ENCODE peak calls at places on chromosomes 11 and 22, in eight cellular contexts. One of them, this sample, is unnamed.

GRCh38 chr11:70433966-70434812 is 35.9 kb downstream of the CTTN start:
- DNase-seq in spleen: no peak
- DNase-seq in NCI-H187: no peak
- DNase-seq in SK-N-DZ: no peak
- DNase-seq in left colon: no peak
- DNase-seq in psoas muscle: peak
- DNase-seq in COR-L47: no peak
- DNase-seq in left cardiac atrium: no peak
- DNase-seq in this sample: no peak

GRCh38 chr11:26896716-26897115 is 97.2 kb upstream of the FIBIN start:
- DNase-seq in spleen: no peak
- DNase-seq in NCI-H187: no peak
- DNase-seq in SK-N-DZ: no peak
- DNase-seq in left colon: no peak
- DNase-seq in psoas muscle: no peak
- DNase-seq in COR-L47: no peak
- DNase-seq in left cardiac atrium: no peak
- DNase-seq in this sample: no peak

GRCh38 chr11:80592546-80592945 is 1151.7 kb upstream of the TENM4 start:
- DNase-seq in spleen: no peak
- DNase-seq in NCI-H187: no peak
- DNase-seq in SK-N-DZ: no peak
- DNase-seq in left colon: no peak
- DNase-seq in psoas muscle: no peak
- DNase-seq in COR-L47: no peak
- DNase-seq in left cardiac atrium: no peak
- DNase-seq in this sample: no peak

GRCh38 chr22:37187891-37188761 is at the start of gene C1QTNF6:
- DNase-seq in spleen: peak
- DNase-seq in NCI-H187: no peak
- DNase-seq in SK-N-DZ: no peak
- DNase-seq in left colon: no peak
- DNase-seq in psoas muscle: peak
- DNase-seq in COR-L47: no peak
- DNase-seq in left cardiac atrium: peak
- DNase-seq in this sample: peak

GRCh38 chr11:131038597-131038996 is 122.3 kb upstream of the SNX19 start:
- DNase-seq in spleen: no peak
- DNase-seq in NCI-H187: no peak
- DNase-seq in SK-N-DZ: no peak
- DNase-seq in left colon: no peak
- DNase-seq in psoas muscle: no peak
- DNase-seq in COR-L47: peak
- DNase-seq in left cardiac atrium: no peak
- DNase-seq in this sample: peak

GRCh38 chr11:8196749-8197148 is 27.9 kb upstream of the RIC3 start:
- DNase-seq in spleen: no peak
- DNase-seq in NCI-H187: no peak
- DNase-seq in SK-N-DZ: no peak
- DNase-seq in left colon: no peak
- DNase-seq in psoas muscle: no peak
- DNase-seq in COR-L47: peak
- DNase-seq in left cardiac atrium: no peak
- DNase-seq in this sample: no peak

GRCh38 chr22:27480487-27480886 is 321.1 kb downstream of the MN1 start:
- DNase-seq in spleen: no peak
- DNase-seq in NCI-H187: no peak
- DNase-seq in SK-N-DZ: no peak
- DNase-seq in left colon: no peak
- DNase-seq in psoas muscle: no peak
- DNase-seq in COR-L47: peak
- DNase-seq in left cardiac atrium: no peak
- DNase-seq in this sample: no peak

GRCh38 chr11:11857769-11858168 is 16.0 kb downstream of the USP47 start:
- DNase-seq in spleen: no peak
- DNase-seq in NCI-H187: no peak
- DNase-seq in SK-N-DZ: no peak
- DNase-seq in left colon: no peak
- DNase-seq in psoas muscle: no peak
- DNase-seq in COR-L47: no peak
- DNase-seq in left cardiac atrium: no peak
- DNase-seq in this sample: no peak

GRCh38 chr11:19498986-19499669 is 213.5 kb upstream of the NAV2 start:
- DNase-seq in spleen: no peak
- DNase-seq in NCI-H187: no peak
- DNase-seq in SK-N-DZ: no peak
- DNase-seq in left colon: no peak
- DNase-seq in psoas muscle: no peak
- DNase-seq in COR-L47: no peak
- DNase-seq in left cardiac atrium: no peak
- DNase-seq in this sample: peak

GRCh38 chr11:120718171-120718570 is 206.6 kb downstream of the GRIK4 start:
- DNase-seq in spleen: peak
- DNase-seq in NCI-H187: no peak
- DNase-seq in SK-N-DZ: no peak
- DNase-seq in left colon: no peak
- DNase-seq in psoas muscle: no peak
- DNase-seq in COR-L47: no peak
- DNase-seq in left cardiac atrium: no peak
- DNase-seq in this sample: no peak

GRCh38 chr11:76185511-76185910 is 20.8 kb downstream of the WNT11 start:
- DNase-seq in spleen: no peak
- DNase-seq in NCI-H187: no peak
- DNase-seq in SK-N-DZ: no peak
- DNase-seq in left colon: no peak
- DNase-seq in psoas muscle: no peak
- DNase-seq in COR-L47: no peak
- DNase-seq in left cardiac atrium: peak
- DNase-seq in this sample: no peak

GRCh38 chr22:17824452-17824851 is 50.2 kb upstream of the BID start:
- DNase-seq in spleen: no peak
- DNase-seq in NCI-H187: no peak
- DNase-seq in SK-N-DZ: no peak
- DNase-seq in left colon: no peak
- DNase-seq in psoas muscle: no peak
- DNase-seq in COR-L47: no peak
- DNase-seq in left cardiac atrium: no peak
- DNase-seq in this sample: no peak

GRCh38 chr11:43579171-43579918 is 101.2 kb upstream of the HSD17B12 start:
- DNase-seq in spleen: no peak
- DNase-seq in NCI-H187: no peak
- DNase-seq in SK-N-DZ: no peak
- DNase-seq in left colon: peak
- DNase-seq in psoas muscle: no peak
- DNase-seq in COR-L47: no peak
- DNase-seq in left cardiac atrium: no peak
- DNase-seq in this sample: peak

GRCh38 chr11:774873-775592 is 2.3 kb downstream of the GATD1 start:
- DNase-seq in spleen: peak
- DNase-seq in NCI-H187: no peak
- DNase-seq in SK-N-DZ: no peak
- DNase-seq in left colon: no peak
- DNase-seq in psoas muscle: no peak
- DNase-seq in COR-L47: no peak
- DNase-seq in left cardiac atrium: no peak
- DNase-seq in this sample: peak

GRCh38 chr22:25167082-25167481 is 32.6 kb upstream of the CRYBB3 start:
- DNase-seq in spleen: no peak
- DNase-seq in NCI-H187: no peak
- DNase-seq in SK-N-DZ: no peak
- DNase-seq in left colon: no peak
- DNase-seq in psoas muscle: no peak
- DNase-seq in COR-L47: no peak
- DNase-seq in left cardiac atrium: no peak
- DNase-seq in this sample: no peak

GRCh38 chr11:102831709-102832492 is 11.5 kb downstream of the MMP3 start:
- DNase-seq in spleen: no peak
- DNase-seq in NCI-H187: no peak
- DNase-seq in SK-N-DZ: no peak
- DNase-seq in left colon: no peak
- DNase-seq in psoas muscle: no peak
- DNase-seq in COR-L47: no peak
- DNase-seq in left cardiac atrium: no peak
- DNase-seq in this sample: peak

GRCh38 chr22:37050913-37051628 is 471 bp upstream of the KCTD17 start:
- DNase-seq in spleen: no peak
- DNase-seq in NCI-H187: no peak
- DNase-seq in SK-N-DZ: no peak
- DNase-seq in left colon: no peak
- DNase-seq in psoas muscle: no peak
- DNase-seq in COR-L47: no peak
- DNase-seq in left cardiac atrium: no peak
- DNase-seq in this sample: peak

GRCh38 chr11:124115782-124116616 is 749 bp downstream of the VWA5A start:
- DNase-seq in spleen: peak
- DNase-seq in NCI-H187: no peak
- DNase-seq in SK-N-DZ: no peak
- DNase-seq in left colon: peak
- DNase-seq in psoas muscle: no peak
- DNase-seq in COR-L47: no peak
- DNase-seq in left cardiac atrium: peak
- DNase-seq in this sample: peak

GRCh38 chr11:2799881-2800654 is 85.5 kb downstream of the CDKN1C start:
- DNase-seq in spleen: peak
- DNase-seq in NCI-H187: no peak
- DNase-seq in SK-N-DZ: no peak
- DNase-seq in left colon: no peak
- DNase-seq in psoas muscle: peak
- DNase-seq in COR-L47: no peak
- DNase-seq in left cardiac atrium: peak
- DNase-seq in this sample: peak

GRCh38 chr11:118401880-118402590 is 629 bp downstream of the ATP5MG start:
- DNase-seq in spleen: no peak
- DNase-seq in NCI-H187: no peak
- DNase-seq in SK-N-DZ: no peak
- DNase-seq in left colon: no peak
- DNase-seq in psoas muscle: no peak
- DNase-seq in COR-L47: no peak
- DNase-seq in left cardiac atrium: no peak
- DNase-seq in this sample: no peak

GRCh38 chr11:131581006-131581405 is 210.6 kb downstream of the NTM start:
- DNase-seq in spleen: no peak
- DNase-seq in NCI-H187: no peak
- DNase-seq in SK-N-DZ: no peak
- DNase-seq in left colon: no peak
- DNase-seq in psoas muscle: no peak
- DNase-seq in COR-L47: no peak
- DNase-seq in left cardiac atrium: no peak
- DNase-seq in this sample: no peak

GRCh38 chr22:43343262-43343988 is at the start of gene SCUBE1:
- DNase-seq in spleen: peak
- DNase-seq in NCI-H187: no peak
- DNase-seq in SK-N-DZ: peak
- DNase-seq in left colon: peak
- DNase-seq in psoas muscle: peak
- DNase-seq in COR-L47: peak
- DNase-seq in left cardiac atrium: peak
- DNase-seq in this sample: peak

GRCh38 chr11:93573184-93573583 is 30.0 kb upstream of the SMCO4 start:
- DNase-seq in spleen: no peak
- DNase-seq in NCI-H187: no peak
- DNase-seq in SK-N-DZ: no peak
- DNase-seq in left colon: no peak
- DNase-seq in psoas muscle: no peak
- DNase-seq in COR-L47: no peak
- DNase-seq in left cardiac atrium: no peak
- DNase-seq in this sample: no peak

GRCh38 chr11:57444362-57445074 is 15.8 kb upstream of the RTN4RL2 start:
- DNase-seq in spleen: peak
- DNase-seq in NCI-H187: no peak
- DNase-seq in SK-N-DZ: no peak
- DNase-seq in left colon: no peak
- DNase-seq in psoas muscle: no peak
- DNase-seq in COR-L47: no peak
- DNase-seq in left cardiac atrium: no peak
- DNase-seq in this sample: no peak

GRCh38 chr11:126265801-126266200 is 2.9 kb downstream of the SRPRA start:
- DNase-seq in spleen: no peak
- DNase-seq in NCI-H187: no peak
- DNase-seq in SK-N-DZ: no peak
- DNase-seq in left colon: no peak
- DNase-seq in psoas muscle: no peak
- DNase-seq in COR-L47: no peak
- DNase-seq in left cardiac atrium: no peak
- DNase-seq in this sample: no peak

GRCh38 chr22:25728064-25728463 is 13.9 kb upstream of the MYO18B start:
- DNase-seq in spleen: no peak
- DNase-seq in NCI-H187: no peak
- DNase-seq in SK-N-DZ: peak
- DNase-seq in left colon: no peak
- DNase-seq in psoas muscle: no peak
- DNase-seq in COR-L47: no peak
- DNase-seq in left cardiac atrium: no peak
- DNase-seq in this sample: no peak

GRCh38 chr11:117934526-117935307 is 5.5 kb upstream of the TMPRSS13 start:
- DNase-seq in spleen: peak
- DNase-seq in NCI-H187: no peak
- DNase-seq in SK-N-DZ: no peak
- DNase-seq in left colon: no peak
- DNase-seq in psoas muscle: no peak
- DNase-seq in COR-L47: no peak
- DNase-seq in left cardiac atrium: no peak
- DNase-seq in this sample: no peak

GRCh38 chr22:20563941-20564371 is 56.5 kb downstream of the MED15 start:
- DNase-seq in spleen: no peak
- DNase-seq in NCI-H187: no peak
- DNase-seq in SK-N-DZ: no peak
- DNase-seq in left colon: no peak
- DNase-seq in psoas muscle: no peak
- DNase-seq in COR-L47: no peak
- DNase-seq in left cardiac atrium: no peak
- DNase-seq in this sample: no peak

GRCh38 chr22:31691408-31691807 is 29.4 kb upstream of the PISD start:
- DNase-seq in spleen: no peak
- DNase-seq in NCI-H187: no peak
- DNase-seq in SK-N-DZ: no peak
- DNase-seq in left colon: no peak
- DNase-seq in psoas muscle: no peak
- DNase-seq in COR-L47: no peak
- DNase-seq in left cardiac atrium: no peak
- DNase-seq in this sample: no peak